ENCODE peak calls at places on chromosomes 2 and 18, in ten cellular contexts. One of them, this sample, is unnamed.

GRCh38 chr2:106581755-106582430 is 94.7 kb downstream of the CD8B2 start:
- DNase-seq in hepatocyte: peak
- DNase-seq in Kasumi-1: peak
- DNase-seq in posterior cingulate gyrus: no peak
- DNase-seq in right atrium auricular region: no peak
- DNase-seq in stimulated activated naive B cell treated with anti-CD40 and anti-IgM and Interleukin-4, amounts not matched to agents 10 μg/mL and 1 μg/mL and 100 μg/mL, for 72 hours: peak
- DNase-seq in islet precursor cell: peak
- DNase-seq in GM04503: no peak
- DNase-seq in CD4-positive, alpha-beta memory T cell: peak
- DNase-seq in NCI-H1694 treated with DMSO at 0.1 percent for 48 hours: peak
- DNase-seq in this sample: peak

GRCh38 chr2:147703171-147703570 is 141.7 kb upstream of the ACVR2A start:
- DNase-seq in hepatocyte: no peak
- DNase-seq in stimulated activated naive B cell treated with anti-CD40 and anti-IgM and Interleukin-4, amounts not matched to agents 10 μg/mL and 1 μg/mL and 100 μg/mL, for 72 hours: no peak
- DNase-seq in islet precursor cell: no peak
- DNase-seq in GM04503: no peak
- DNase-seq in posterior cingulate gyrus: no peak
- DNase-seq in right atrium auricular region: no peak
- DNase-seq in Kasumi-1: no peak
- DNase-seq in CD4-positive, alpha-beta memory T cell: no peak
- DNase-seq in NCI-H1694 treated with DMSO at 0.1 percent for 48 hours: no peak
- DNase-seq in this sample: no peak

GRCh38 chr2:17786727-17787126 is 29.5 kb upstream of the MSGN1 start:
- DNase-seq in Kasumi-1: no peak
- DNase-seq in NCI-H1694 treated with DMSO at 0.1 percent for 48 hours: no peak
- DNase-seq in hepatocyte: no peak
- DNase-seq in CD4-positive, alpha-beta memory T cell: no peak
- DNase-seq in posterior cingulate gyrus: no peak
- DNase-seq in right atrium auricular region: no peak
- DNase-seq in GM04503: no peak
- DNase-seq in islet precursor cell: no peak
- DNase-seq in stimulated activated naive B cell treated with anti-CD40 and anti-IgM and Interleukin-4, amounts not matched to agents 10 μg/mL and 1 μg/mL and 100 μg/mL, for 72 hours: no peak
- DNase-seq in this sample: no peak

GRCh38 chr2:108189316-108189715 is 50.5 kb upstream of the SULT1C3 start:
- DNase-seq in posterior cingulate gyrus: no peak
- DNase-seq in GM04503: no peak
- DNase-seq in NCI-H1694 treated with DMSO at 0.1 percent for 48 hours: no peak
- DNase-seq in CD4-positive, alpha-beta memory T cell: no peak
- DNase-seq in islet precursor cell: peak
- DNase-seq in stimulated activated naive B cell treated with anti-CD40 and anti-IgM and Interleukin-4, amounts not matched to agents 10 μg/mL and 1 μg/mL and 100 μg/mL, for 72 hours: no peak
- DNase-seq in Kasumi-1: no peak
- DNase-seq in right atrium auricular region: no peak
- DNase-seq in hepatocyte: no peak
- DNase-seq in this sample: peak

GRCh38 chr2:194104687-194105086 is 1552.3 kb upstream of the SLC39A10 start:
- DNase-seq in Kasumi-1: peak
- DNase-seq in CD4-positive, alpha-beta memory T cell: no peak
- DNase-seq in hepatocyte: no peak
- DNase-seq in GM04503: no peak
- DNase-seq in islet precursor cell: no peak
- DNase-seq in posterior cingulate gyrus: no peak
- DNase-seq in right atrium auricular region: no peak
- DNase-seq in NCI-H1694 treated with DMSO at 0.1 percent for 48 hours: no peak
- DNase-seq in stimulated activated naive B cell treated with anti-CD40 and anti-IgM and Interleukin-4, amounts not matched to agents 10 μg/mL and 1 μg/mL and 100 μg/mL, for 72 hours: peak
- DNase-seq in this sample: no peak

GRCh38 chr2:164785447-164785846 is 56.2 kb downstream of the COBLL1 start:
- DNase-seq in hepatocyte: no peak
- DNase-seq in NCI-H1694 treated with DMSO at 0.1 percent for 48 hours: no peak
- DNase-seq in GM04503: no peak
- DNase-seq in islet precursor cell: no peak
- DNase-seq in stimulated activated naive B cell treated with anti-CD40 and anti-IgM and Interleukin-4, amounts not matched to agents 10 μg/mL and 1 μg/mL and 100 μg/mL, for 72 hours: no peak
- DNase-seq in right atrium auricular region: no peak
- DNase-seq in CD4-positive, alpha-beta memory T cell: no peak
- DNase-seq in Kasumi-1: no peak
- DNase-seq in posterior cingulate gyrus: no peak
- DNase-seq in this sample: no peak

GRCh38 chr2:1856481-1856880 is 112.2 kb upstream of the PXDN start:
- DNase-seq in right atrium auricular region: no peak
- DNase-seq in CD4-positive, alpha-beta memory T cell: no peak
- DNase-seq in hepatocyte: no peak
- DNase-seq in Kasumi-1: no peak
- DNase-seq in islet precursor cell: no peak
- DNase-seq in NCI-H1694 treated with DMSO at 0.1 percent for 48 hours: peak
- DNase-seq in stimulated activated naive B cell treated with anti-CD40 and anti-IgM and Interleukin-4, amounts not matched to agents 10 μg/mL and 1 μg/mL and 100 μg/mL, for 72 hours: no peak
- DNase-seq in posterior cingulate gyrus: no peak
- DNase-seq in GM04503: no peak
- DNase-seq in this sample: no peak

GRCh38 chr18:78406743-78407455 is 572.7 kb upstream of the SALL3 start:
- DNase-seq in stimulated activated naive B cell treated with anti-CD40 and anti-IgM and Interleukin-4, amounts not matched to agents 10 μg/mL and 1 μg/mL and 100 μg/mL, for 72 hours: no peak
- DNase-seq in GM04503: no peak
- DNase-seq in Kasumi-1: no peak
- DNase-seq in CD4-positive, alpha-beta memory T cell: no peak
- DNase-seq in NCI-H1694 treated with DMSO at 0.1 percent for 48 hours: no peak
- DNase-seq in islet precursor cell: no peak
- DNase-seq in posterior cingulate gyrus: no peak
- DNase-seq in right atrium auricular region: no peak
- DNase-seq in hepatocyte: peak
- DNase-seq in this sample: no peak

GRCh38 chr18:51614033-51614432 is 416.6 kb upstream of the MEX3C start:
- DNase-seq in NCI-H1694 treated with DMSO at 0.1 percent for 48 hours: no peak
- DNase-seq in islet precursor cell: peak
- DNase-seq in posterior cingulate gyrus: no peak
- DNase-seq in Kasumi-1: no peak
- DNase-seq in CD4-positive, alpha-beta memory T cell: no peak
- DNase-seq in GM04503: no peak
- DNase-seq in right atrium auricular region: no peak
- DNase-seq in stimulated activated naive B cell treated with anti-CD40 and anti-IgM and Interleukin-4, amounts not matched to agents 10 μg/mL and 1 μg/mL and 100 μg/mL, for 72 hours: no peak
- DNase-seq in hepatocyte: peak
- DNase-seq in this sample: peak

GRCh38 chr2:233419626-233420431 is 65.5 kb downstream of the DGKD start:
- DNase-seq in hepatocyte: no peak
- DNase-seq in NCI-H1694 treated with DMSO at 0.1 percent for 48 hours: no peak
- DNase-seq in CD4-positive, alpha-beta memory T cell: peak
- DNase-seq in islet precursor cell: peak
- DNase-seq in posterior cingulate gyrus: no peak
- DNase-seq in Kasumi-1: no peak
- DNase-seq in GM04503: no peak
- DNase-seq in stimulated activated naive B cell treated with anti-CD40 and anti-IgM and Interleukin-4, amounts not matched to agents 10 μg/mL and 1 μg/mL and 100 μg/mL, for 72 hours: peak
- DNase-seq in right atrium auricular region: peak
- DNase-seq in this sample: peak

GRCh38 chr2:134736167-134736885 is 17.5 kb upstream of the TMEM163 start:
- DNase-seq in islet precursor cell: peak
- DNase-seq in CD4-positive, alpha-beta memory T cell: no peak
- DNase-seq in right atrium auricular region: no peak
- DNase-seq in stimulated activated naive B cell treated with anti-CD40 and anti-IgM and Interleukin-4, amounts not matched to agents 10 μg/mL and 1 μg/mL and 100 μg/mL, for 72 hours: no peak
- DNase-seq in hepatocyte: peak
- DNase-seq in GM04503: peak
- DNase-seq in posterior cingulate gyrus: no peak
- DNase-seq in NCI-H1694 treated with DMSO at 0.1 percent for 48 hours: no peak
- DNase-seq in Kasumi-1: peak
- DNase-seq in this sample: no peak

GRCh38 chr2:143205106-143205764 is 76.0 kb downstream of the ARHGAP15 start:
- DNase-seq in stimulated activated naive B cell treated with anti-CD40 and anti-IgM and Interleukin-4, amounts not matched to agents 10 μg/mL and 1 μg/mL and 100 μg/mL, for 72 hours: no peak
- DNase-seq in NCI-H1694 treated with DMSO at 0.1 percent for 48 hours: peak
- DNase-seq in CD4-positive, alpha-beta memory T cell: no peak
- DNase-seq in hepatocyte: peak
- DNase-seq in right atrium auricular region: no peak
- DNase-seq in islet precursor cell: no peak
- DNase-seq in posterior cingulate gyrus: no peak
- DNase-seq in GM04503: no peak
- DNase-seq in Kasumi-1: peak
- DNase-seq in this sample: no peak

GRCh38 chr18:42156266-42156665 is 201.2 kb downstream of the PIK3C3 start:
- DNase-seq in islet precursor cell: no peak
- DNase-seq in stimulated activated naive B cell treated with anti-CD40 and anti-IgM and Interleukin-4, amounts not matched to agents 10 μg/mL and 1 μg/mL and 100 μg/mL, for 72 hours: no peak
- DNase-seq in posterior cingulate gyrus: no peak
- DNase-seq in right atrium auricular region: no peak
- DNase-seq in Kasumi-1: no peak
- DNase-seq in NCI-H1694 treated with DMSO at 0.1 percent for 48 hours: no peak
- DNase-seq in GM04503: no peak
- DNase-seq in CD4-positive, alpha-beta memory T cell: no peak
- DNase-seq in hepatocyte: no peak
- DNase-seq in this sample: no peak

GRCh38 chr2:133326651-133327397 is 241.4 kb downstream of the NCKAP5 start:
- DNase-seq in right atrium auricular region: no peak
- DNase-seq in NCI-H1694 treated with DMSO at 0.1 percent for 48 hours: no peak
- DNase-seq in GM04503: peak
- DNase-seq in hepatocyte: no peak
- DNase-seq in islet precursor cell: no peak
- DNase-seq in posterior cingulate gyrus: no peak
- DNase-seq in CD4-positive, alpha-beta memory T cell: no peak
- DNase-seq in stimulated activated naive B cell treated with anti-CD40 and anti-IgM and Interleukin-4, amounts not matched to agents 10 μg/mL and 1 μg/mL and 100 μg/mL, for 72 hours: no peak
- DNase-seq in Kasumi-1: no peak
- DNase-seq in this sample: no peak

GRCh38 chr2:128491845-128492244 is 173.2 kb upstream of the HS6ST1 start:
- DNase-seq in right atrium auricular region: no peak
- DNase-seq in posterior cingulate gyrus: no peak
- DNase-seq in hepatocyte: no peak
- DNase-seq in GM04503: no peak
- DNase-seq in CD4-positive, alpha-beta memory T cell: no peak
- DNase-seq in stimulated activated naive B cell treated with anti-CD40 and anti-IgM and Interleukin-4, amounts not matched to agents 10 μg/mL and 1 μg/mL and 100 μg/mL, for 72 hours: no peak
- DNase-seq in NCI-H1694 treated with DMSO at 0.1 percent for 48 hours: no peak
- DNase-seq in Kasumi-1: no peak
- DNase-seq in islet precursor cell: peak
- DNase-seq in this sample: no peak

GRCh38 chr2:186201371-186201770 is 284.7 kb upstream of the ZC3H15 start:
- DNase-seq in NCI-H1694 treated with DMSO at 0.1 percent for 48 hours: no peak
- DNase-seq in hepatocyte: no peak
- DNase-seq in CD4-positive, alpha-beta memory T cell: no peak
- DNase-seq in islet precursor cell: no peak
- DNase-seq in posterior cingulate gyrus: no peak
- DNase-seq in right atrium auricular region: no peak
- DNase-seq in GM04503: no peak
- DNase-seq in stimulated activated naive B cell treated with anti-CD40 and anti-IgM and Interleukin-4, amounts not matched to agents 10 μg/mL and 1 μg/mL and 100 μg/mL, for 72 hours: no peak
- DNase-seq in Kasumi-1: no peak
- DNase-seq in this sample: no peak

GRCh38 chr18:55546873-55547704 is 40.9 kb downstream of the TCF4 start:
- DNase-seq in NCI-H1694 treated with DMSO at 0.1 percent for 48 hours: no peak
- DNase-seq in hepatocyte: peak
- DNase-seq in Kasumi-1: no peak
- DNase-seq in stimulated activated naive B cell treated with anti-CD40 and anti-IgM and Interleukin-4, amounts not matched to agents 10 μg/mL and 1 μg/mL and 100 μg/mL, for 72 hours: no peak
- DNase-seq in CD4-positive, alpha-beta memory T cell: no peak
- DNase-seq in GM04503: no peak
- DNase-seq in right atrium auricular region: peak
- DNase-seq in posterior cingulate gyrus: peak
- DNase-seq in islet precursor cell: peak
- DNase-seq in this sample: peak

GRCh38 chr2:204638795-204639194 is 93.5 kb downstream of the PARD3B start:
- DNase-seq in stimulated activated naive B cell treated with anti-CD40 and anti-IgM and Interleukin-4, amounts not matched to agents 10 μg/mL and 1 μg/mL and 100 μg/mL, for 72 hours: no peak
- DNase-seq in GM04503: no peak
- DNase-seq in right atrium auricular region: no peak
- DNase-seq in posterior cingulate gyrus: no peak
- DNase-seq in Kasumi-1: no peak
- DNase-seq in NCI-H1694 treated with DMSO at 0.1 percent for 48 hours: no peak
- DNase-seq in CD4-positive, alpha-beta memory T cell: no peak
- DNase-seq in hepatocyte: peak
- DNase-seq in islet precursor cell: no peak
- DNase-seq in this sample: no peak

GRCh38 chr2:54267577-54267976 is 11.5 kb upstream of the TSPYL6 start:
- DNase-seq in GM04503: no peak
- DNase-seq in right atrium auricular region: no peak
- DNase-seq in hepatocyte: no peak
- DNase-seq in Kasumi-1: no peak
- DNase-seq in NCI-H1694 treated with DMSO at 0.1 percent for 48 hours: no peak
- DNase-seq in stimulated activated naive B cell treated with anti-CD40 and anti-IgM and Interleukin-4, amounts not matched to agents 10 μg/mL and 1 μg/mL and 100 μg/mL, for 72 hours: no peak
- DNase-seq in islet precursor cell: no peak
- DNase-seq in posterior cingulate gyrus: no peak
- DNase-seq in CD4-positive, alpha-beta memory T cell: no peak
- DNase-seq in this sample: no peak

GRCh38 chr18:48928787-48929186 is 22.0 kb downstream of the SMAD7 start:
- DNase-seq in Kasumi-1: peak
- DNase-seq in NCI-H1694 treated with DMSO at 0.1 percent for 48 hours: no peak
- DNase-seq in posterior cingulate gyrus: peak
- DNase-seq in islet precursor cell: no peak
- DNase-seq in GM04503: no peak
- DNase-seq in hepatocyte: peak
- DNase-seq in CD4-positive, alpha-beta memory T cell: peak
- DNase-seq in right atrium auricular region: no peak
- DNase-seq in stimulated activated naive B cell treated with anti-CD40 and anti-IgM and Interleukin-4, amounts not matched to agents 10 μg/mL and 1 μg/mL and 100 μg/mL, for 72 hours: peak
- DNase-seq in this sample: no peak

GRCh38 chr2:36713300-36713699 is 16.8 kb downstream of the VIT start:
- DNase-seq in posterior cingulate gyrus: no peak
- DNase-seq in stimulated activated naive B cell treated with anti-CD40 and anti-IgM and Interleukin-4, amounts not matched to agents 10 μg/mL and 1 μg/mL and 100 μg/mL, for 72 hours: no peak
- DNase-seq in Kasumi-1: no peak
- DNase-seq in islet precursor cell: no peak
- DNase-seq in hepatocyte: no peak
- DNase-seq in CD4-positive, alpha-beta memory T cell: no peak
- DNase-seq in GM04503: no peak
- DNase-seq in right atrium auricular region: no peak
- DNase-seq in NCI-H1694 treated with DMSO at 0.1 percent for 48 hours: no peak
- DNase-seq in this sample: no peak

GRCh38 chr2:9941996-9942390 is 9.5 kb upstream of the GRHL1 start:
- DNase-seq in GM04503: no peak
- DNase-seq in stimulated activated naive B cell treated with anti-CD40 and anti-IgM and Interleukin-4, amounts not matched to agents 10 μg/mL and 1 μg/mL and 100 μg/mL, for 72 hours: no peak
- DNase-seq in hepatocyte: no peak
- DNase-seq in NCI-H1694 treated with DMSO at 0.1 percent for 48 hours: no peak
- DNase-seq in posterior cingulate gyrus: no peak
- DNase-seq in islet precursor cell: no peak
- DNase-seq in right atrium auricular region: no peak
- DNase-seq in CD4-positive, alpha-beta memory T cell: no peak
- DNase-seq in Kasumi-1: no peak
- DNase-seq in this sample: no peak

This sample was measured in MG63.